ENCODE peak calls at places on chromosome 4, in four cellular contexts. U, E, F and B are unnamed samples.

GRCh38 chr4:140743194-140743931 is 12.8 kb downstream of the TBC1D9 start:
- DNase-seq in F (peak; percentile 53), E (no peak), U (no peak), B (peak; percentile 24)

GRCh38 chr4:118787844-118788380 is 48.0 kb downstream of the SEC24D start:
- DNase-seq in E (no peak), U (no peak), F (peak; percentile 38), B (no peak)

GRCh38 chr4:1244081-1244977 is 4.6 kb downstream of the CTBP1 start:
- DNase-seq in E (no peak), U (peak; percentile 25), F (no peak), B (no peak)

GRCh38 chr4:140256335-140256734 is 102.4 kb upstream of the MAML3 start:
- DNase-seq in U (peak; percentile 33), E (no peak), F (peak; percentile 74), B (no peak)

GRCh38 chr4:42654606-42655005 is 2.3 kb downstream of the ATP8A1 start:
- DNase-seq in E (no peak), U (peak; percentile 70), F (peak; percentile 68), B (peak; percentile 76)

GRCh38 chr4:23068756-23069155 is 376.0 kb downstream of the GBA3 start:
- DNase-seq in U (no peak), E (no peak), F (no peak), B (no peak)

GRCh38 chr4:30753316-30753715 is 33.1 kb downstream of the PCDH7 start:
- DNase-seq in F (peak; percentile 76), U (no peak), E (no peak), B (peak; percentile 35)

GRCh38 chr4:159283697-159284492 is 181.0 kb downstream of the RAPGEF2 start:
- DNase-seq in E (no peak), U (no peak), F (peak; percentile 91), B (peak; percentile 86)

GRCh38 chr4:76108467-76109181 is 34.1 kb downstream of the ART3 start:
- DNase-seq in F (peak; percentile 44), E (no peak), U (no peak), B (no peak)

GRCh38 chr4:56410247-56410646 is 23.0 kb upstream of the AASDH start:
- DNase-seq in F (peak; percentile 98), U (peak; percentile 36), E (no peak), B (peak; percentile 93)

GRCh38 chr4:119299221-119300071 is 22.5 kb downstream of the FABP2 start:
- DNase-seq in U (no peak), E (no peak), F (peak; percentile 32), B (no peak)

GRCh38 chr4:3712936-3713335 is 53.2 kb upstream of the ADRA2C start:
- DNase-seq in E (no peak), U (no peak), F (no peak), B (no peak)

GRCh38 chr4:181897935-181898334 is 345.3 kb upstream of the TENM3 start:
- DNase-seq in E (no peak), F (peak; percentile 69), U (no peak), B (peak; percentile 80)

GRCh38 chr4:4854649-4855292 is 4.7 kb upstream of the MSX1 start:
- DNase-seq in U (no peak), E (no peak), F (no peak), B (no peak)

GRCh38 chr4:109434007-109434792 is 585 bp downstream of the SEC24B start:
- DNase-seq in E (no peak), U (peak; percentile 36), F (peak; percentile 29), B (peak; percentile 9)

GRCh38 chr4:173538148-173538902 is 8.3 kb upstream of the HAND2 start:
- DNase-seq in E (no peak), U (no peak), F (no peak), B (no peak)

GRCh38 chr4:168076989-168077725 is 15.2 kb upstream of the ANXA10 start:
- DNase-seq in U (peak; percentile 31), F (peak; percentile 72), E (peak; percentile 63), B (peak; percentile 18)

GRCh38 chr4:106565727-106566126 is 197.1 kb upstream of the GIMD1 start:
- DNase-seq in E (no peak), U (no peak), F (no peak), B (no peak)

GRCh38 chr4:36081185-36081584 is 163.1 kb downstream of the ARAP2 start:
- DNase-seq in U (no peak), F (no peak), E (no peak), B (no peak)

GRCh38 chr4:85828295-85828910 is 353.5 kb downstream of the ARHGAP24 start:
- DNase-seq in U (no peak), E (no peak), F (peak; percentile 74), B (no peak)

GRCh38 chr4:61202638-61203495 is 2.7 kb downstream of the ADGRL3 start:
- DNase-seq in E (no peak), U (no peak), F (peak; percentile 9), B (no peak)

GRCh38 chr4:80540349-80540748 is 204.8 kb downstream of the CFAP299 start:
- DNase-seq in U (no peak), E (no peak), F (no peak), B (no peak)

GRCh38 chr4:24244663-24245519 is 339.5 kb downstream of the DHX15 start:
- DNase-seq in U (no peak), F (no peak), E (no peak), B (no peak)

GRCh38 chr4:8086751-8087445 is 71.7 kb downstream of the ABLIM2 start:
- DNase-seq in U (no peak), F (no peak), E (no peak), B (no peak)

GRCh38 chr4:128228021-128228571 is 59.5 kb downstream of the PGRMC2 start:
- DNase-seq in F (peak; percentile 18), U (no peak), E (no peak), B (no peak)

GRCh38 chr4:16607241-16607640 is 291.2 kb downstream of the LDB2 start:
- DNase-seq in U (no peak), F (peak; percentile 42), E (no peak), B (no peak)

GRCh38 chr4:37415845-37416369 is 171.4 kb downstream of the NWD2 start:
- DNase-seq in F (no peak), E (no peak), U (no peak), B (no peak)

GRCh38 chr4:84418032-84418709 is 80.9 kb downstream of the NKX6-1 start:
- DNase-seq in E (no peak), U (no peak), F (no peak), B (no peak)

GRCh38 chr4:7815562-7815961 is 124.1 kb downstream of the AFAP1 start:
- DNase-seq in U (no peak), E (no peak), F (peak; percentile 93), B (peak; percentile 70)

GRCh38 chr4:164536829-164537228 is 217.1 kb upstream of the SMIM31 start:
- DNase-seq in U (no peak), E (no peak), F (peak; percentile 72), B (peak; percentile 87)

GRCh38 chr4:88706574-88706973 is 8.9 kb upstream of the NAP1L5 start:
- DNase-seq in U (no peak), E (no peak), F (peak; percentile 76), B (peak; percentile 5)

GRCh38 chr4:24778427-24779225 is 16.7 kb upstream of the SOD3 start:
- DNase-seq in E (no peak), F (peak; percentile 95), U (no peak), B (peak; percentile 77)

GRCh38 chr4:20046931-20047677 is 204.6 kb upstream of the SLIT2 start:
- DNase-seq in E (no peak), F (peak; percentile 60), U (no peak), B (no peak)

GRCh38 chr4:102760645-102761477 is at the start of gene MANBA:
- DNase-seq in E (no peak), U (peak; percentile 91), F (peak; percentile 81), B (peak; percentile 70)

GRCh38 chr4:9937078-9937477 is 84.2 kb downstream of the SLC2A9 start:
- DNase-seq in E (no peak), F (no peak), U (no peak), B (no peak)